ENCODE peak calls at places on chromosomes 13 and 19, in four cellular contexts. S, P, V and X are unnamed samples.

GRCh38 chr13:59946924-59947323 is 216.8 kb downstream of the DIAPH3 start:
- DNase-seq in V (peak), S (no peak), P (no peak), X (peak)

GRCh38 chr19:18223860-18224524 is 2.2 kb downstream of the PDE4C start:
- DNase-seq in V (no peak), S (no peak), P (peak), X (no peak)

GRCh38 chr13:51148952-51149573 is 38.0 kb upstream of the C13orf42 start:
- DNase-seq in V (peak), S (peak), P (peak), X (peak)

GRCh38 chr19:43674630-43674982 is 4.6 kb upstream of the PLAUR start:
- DNase-seq in S (no peak), P (no peak), V (peak), X (peak)

GRCh38 chr13:51048166-51048461 is 63.0 kb downstream of the C13orf42 start:
- DNase-seq in P (no peak), S (no peak), V (no peak), X (no peak)

GRCh38 chr13:38395505-38395803 is 45.8 kb downstream of the UFM1 start:
- DNase-seq in P (peak), S (no peak), V (no peak), X (peak)

GRCh38 chr13:69264362-69265334 is 843.0 kb upstream of the ATXN8OS start:
- DNase-seq in S (peak), V (no peak), P (no peak), X (no peak)

GRCh38 chr13:77218274-77218673 is 108.6 kb downstream of the MYCBP2 start:
- DNase-seq in S (no peak), P (no peak), V (no peak), X (no peak)

GRCh38 chr19:8445488-8446001 is 770 bp downstream of the HNRNPM start:
- DNase-seq in S (peak), P (peak), V (no peak), X (no peak)

GRCh38 chr13:59342396-59342795 is 821.3 kb downstream of the DIAPH3 start:
- DNase-seq in S (no peak), P (no peak), V (no peak), X (no peak)

GRCh38 chr13:25375727-25376358 is 4.1 kb downstream of the ATP8A2 start:
- DNase-seq in P (peak), V (peak), S (no peak), X (peak)

GRCh38 chr13:79549355-79550106 is 68.6 kb downstream of the NDFIP2 start:
- DNase-seq in P (no peak), S (no peak), V (peak), X (peak)

GRCh38 chr13:95298971-95299627 is 2.2 kb downstream of the ABCC4 start:
- DNase-seq in P (peak), S (no peak), V (peak), X (peak)

GRCh38 chr13:101523732-101524131 is 71.3 kb downstream of the ITGBL1 start:
- DNase-seq in V (peak), P (no peak), S (no peak), X (peak)

GRCh38 chr13:21478881-21479808 is 20.0 kb upstream of the ZDHHC20 start:
- DNase-seq in S (no peak), V (peak), P (peak), X (peak)

GRCh38 chr19:51227324-51227723 is 2.4 kb downstream of the CD33 start:
- DNase-seq in P (no peak), V (no peak), S (no peak), X (no peak)

GRCh38 chr19:41934849-41935374 is 6.7 kb upstream of the ERFL start:
- DNase-seq in V (peak), P (peak), S (peak), X (no peak)

GRCh38 chr19:42184401-42184861 is 33.0 kb downstream of the DEDD2 start:
- DNase-seq in S (peak), P (peak), V (peak), X (peak)

GRCh38 chr13:48400820-48401219 is 12.1 kb downstream of the LPAR6 start:
- DNase-seq in S (no peak), V (peak), P (peak), X (peak)

GRCh38 chr19:3304871-3305423 is 61.4 kb upstream of the NFIC start:
- DNase-seq in P (peak), V (peak), S (peak), X (peak)

GRCh38 chr13:33971305-33971819 is 153.4 kb downstream of the RFC3 start:
- DNase-seq in P (no peak), S (no peak), V (no peak), X (no peak)

GRCh38 chr13:33970746-33971145 is 152.8 kb downstream of the RFC3 start:
- DNase-seq in S (no peak), P (no peak), V (no peak), X (no peak)

GRCh38 chr13:33973194-33973593 is 155.2 kb downstream of the RFC3 start:
- DNase-seq in P (no peak), S (no peak), V (no peak), X (no peak)

GRCh38 chr13:33963134-33963533 is 145.2 kb downstream of the RFC3 start:
- DNase-seq in V (no peak), P (no peak), S (no peak), X (no peak)

GRCh38 chr13:33968520-33969507 is 150.9 kb downstream of the RFC3 start:
- DNase-seq in V (no peak), P (no peak), S (no peak), X (no peak)
- H3K27ac ChIP-seq in V (no peak), P (no peak), S (no peak), X (no peak)

GRCh38 chr13:31246918-31247317 is 47.1 kb downstream of the B3GLCT start:
- DNase-seq in P (no peak), S (no peak), V (no peak), X (no peak)

GRCh38 chr13:31245974-31246373 is 46.2 kb downstream of the B3GLCT start:
- DNase-seq in P (no peak), V (no peak), S (no peak), X (no peak)

GRCh38 chr13:31248361-31248760 is 48.6 kb downstream of the B3GLCT start:
- DNase-seq in S (no peak), V (no peak), P (no peak), X (no peak)

GRCh38 chr13:31249140-31249539 is 49.4 kb downstream of the B3GLCT start:
- DNase-seq in P (no peak), S (no peak), V (no peak), X (no peak)

DNA sequence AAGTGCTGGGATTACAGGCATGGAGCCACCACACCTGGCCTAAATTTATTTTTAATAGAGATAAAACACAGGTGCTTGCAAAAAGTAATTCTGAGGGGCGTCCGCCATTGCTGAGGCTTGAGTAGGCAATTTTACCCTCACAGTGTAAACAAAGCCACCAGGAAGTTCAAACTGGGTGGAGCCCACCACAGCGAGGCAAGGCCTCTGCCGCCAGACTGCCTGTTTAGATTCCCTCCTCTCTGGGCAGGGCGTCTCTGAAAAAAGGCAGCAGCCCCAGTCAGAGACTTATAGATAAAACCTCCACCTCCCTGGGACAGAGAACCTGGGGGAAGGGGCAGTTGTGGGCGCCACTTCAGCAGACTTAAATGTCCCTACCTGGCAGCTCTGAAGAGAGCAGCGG is 50.7 kb downstream of the B3GLCT start:
- DNase-seq in S (no peak), P (no peak), V (no peak), X (no peak)
- TF ChIP-seq CTCF in S (no peak), P (no peak), V (no peak), X (no peak)

GRCh38 chr19:1264801-1265610 is 4.1 kb upstream of the CIRBP start:
- DNase-seq in V (peak), P (peak), S (peak), X (peak)
- H3K27ac ChIP-seq in V (peak), P (peak), S (peak), X (peak)

GRCh38 chr19:47848871-47849473 is 10.1 kb upstream of the TPRX2 start:
- DNase-seq in V (no peak), P (no peak), S (no peak), X (peak)
- TF ChIP-seq CTCF in V (peak), P (peak), S (no peak), X (peak)

DNA sequence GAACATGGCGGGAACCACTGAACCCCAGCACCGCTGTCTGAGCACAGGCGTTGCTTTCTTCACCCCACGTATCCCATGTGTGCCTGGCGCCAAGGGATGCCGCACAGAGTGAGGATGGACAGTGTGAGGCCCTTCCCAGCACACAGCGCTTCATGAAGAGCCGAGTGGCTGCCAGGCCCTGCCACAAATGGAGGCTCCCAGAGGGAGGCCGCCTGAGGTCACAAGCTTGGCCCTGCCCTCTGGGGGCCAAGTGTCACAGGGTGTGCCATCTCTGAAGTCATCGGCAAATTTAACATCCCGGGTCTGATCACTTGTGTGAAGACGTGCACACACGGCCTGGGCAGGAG is 24.4 kb downstream of the MPND start:
- DNase-seq in S (no peak), V (no peak), P (no peak), X (no peak)
- H3K27ac ChIP-seq in S (peak), V (no peak), P (peak), X (peak)